ENCODE peak calls at places on chromosomes 7 and 10, in four cellular contexts. Z is SJSA1; K is effector memory CD4-positive, alpha-beta T cell; C is stomach. D is an unnamed sample. For H3K9me3, the result is how much of the 10 kb centered on the place peaks cover.

GRCh38 chr7:28136885-28137284 is 43.7 kb downstream of the JAZF1 start:
- DNase-seq in K (no peak), Z (no peak), C (no peak), D (no peak)

GRCh38 chr10:100327007-100327700 is 2.9 kb downstream of the PKD2L1 start:
- DNase-seq in K (no peak), C (peak), Z (no peak), D (no peak)

GRCh38 chr10:97781541-97782331 is 9.9 kb upstream of the SFRP5 start:
- DNase-seq in Z (no peak), K (no peak), C (no peak), D (no peak)

GRCh38 chr7:82729172-82730030 is 285.8 kb upstream of the CACNA2D1 start:
- DNase-seq in Z (peak), K (no peak), C (no peak), D (no peak)

GRCh38 chr10:114328876-114329275 is 75.4 kb downstream of the AFAP1L2 start:
- DNase-seq in K (no peak), Z (no peak), C (peak), D (no peak)

GRCh38 chr10:11015371-11015934 is 2.2 kb upstream of the CELF2 start:
- DNase-seq in K (no peak), C (no peak), Z (no peak), D (no peak)

GRCh38 chr10:34092891-34093290 is 722.2 kb downstream of the PARD3 start:
- DNase-seq in Z (no peak), K (no peak), C (no peak), D (no peak)

GRCh38 chr10:73253226-73253557 is 748 bp upstream of the MRPS16 start:
- DNase-seq in Z (no peak), K (no peak), C (no peak), D (no peak)

GRCh38 chr7:75638607-75639070 is 100.1 kb downstream of the HIP1 start:
- DNase-seq in Z (peak), K (no peak), C (peak), D (no peak)

DNA sequence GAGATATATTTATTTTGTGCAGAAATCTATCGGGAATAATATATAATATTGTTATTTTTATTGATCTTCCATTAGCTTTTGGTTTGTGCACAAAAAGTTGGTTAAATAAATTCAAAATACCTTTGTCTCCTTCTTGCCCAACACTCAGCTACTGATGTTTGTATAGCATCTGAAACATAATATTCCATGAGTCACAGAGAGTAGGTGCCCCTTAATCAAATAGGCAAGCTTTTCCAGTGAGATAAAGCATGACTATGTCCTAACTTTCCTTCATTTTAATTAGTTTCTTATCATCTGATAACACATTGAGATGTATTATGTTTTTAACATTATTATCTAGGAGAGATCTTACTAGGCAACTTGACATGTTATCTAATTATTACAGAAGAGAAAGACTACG is 432.2 kb downstream of the KIF20B start:
- DNase-seq in K (no peak), Z (no peak), C (no peak), D (no peak)
- H3K9me3 ChIP-seq in K (under half), Z (under half), C (under half), D (under half)

GRCh38 chr7:157963526-157963925 is 624.1 kb downstream of the PTPRN2 start:
- DNase-seq in K (no peak), C (no peak), Z (no peak), D (no peak)

GRCh38 chr7:157969995-157970394 is 617.6 kb downstream of the PTPRN2 start:
- DNase-seq in K (no peak), C (no peak), Z (no peak), D (no peak)

GRCh38 chr7:157964016-157964415 is 623.6 kb downstream of the PTPRN2 start:
- DNase-seq in C (no peak), Z (no peak), K (no peak), D (no peak)

GRCh38 chr7:157964521-157964920 is 623.1 kb downstream of the PTPRN2 start:
- DNase-seq in K (no peak), Z (no peak), C (no peak), D (no peak)

DNA sequence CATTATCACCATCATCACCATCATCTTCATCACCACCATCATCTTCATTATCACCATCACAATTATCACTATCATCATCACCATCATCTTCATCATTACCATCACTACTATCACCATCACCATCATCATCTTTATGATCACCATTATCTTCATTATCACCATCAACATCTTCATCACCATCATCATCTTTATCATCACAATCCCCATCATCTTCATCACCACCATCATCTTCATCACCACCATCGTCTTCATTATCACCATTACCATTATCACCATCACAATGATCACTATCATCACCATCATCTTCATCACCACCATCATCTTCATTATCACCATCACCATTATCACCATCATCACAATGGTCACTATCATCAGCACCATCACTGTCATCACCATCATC is 621.1 kb downstream of the PTPRN2 start:
- DNase-seq in C (no peak), K (no peak), Z (no peak), D (no peak)
- H3K9me3 ChIP-seq in C (under half), K (under half), Z (under half), D (under half)

DNA sequence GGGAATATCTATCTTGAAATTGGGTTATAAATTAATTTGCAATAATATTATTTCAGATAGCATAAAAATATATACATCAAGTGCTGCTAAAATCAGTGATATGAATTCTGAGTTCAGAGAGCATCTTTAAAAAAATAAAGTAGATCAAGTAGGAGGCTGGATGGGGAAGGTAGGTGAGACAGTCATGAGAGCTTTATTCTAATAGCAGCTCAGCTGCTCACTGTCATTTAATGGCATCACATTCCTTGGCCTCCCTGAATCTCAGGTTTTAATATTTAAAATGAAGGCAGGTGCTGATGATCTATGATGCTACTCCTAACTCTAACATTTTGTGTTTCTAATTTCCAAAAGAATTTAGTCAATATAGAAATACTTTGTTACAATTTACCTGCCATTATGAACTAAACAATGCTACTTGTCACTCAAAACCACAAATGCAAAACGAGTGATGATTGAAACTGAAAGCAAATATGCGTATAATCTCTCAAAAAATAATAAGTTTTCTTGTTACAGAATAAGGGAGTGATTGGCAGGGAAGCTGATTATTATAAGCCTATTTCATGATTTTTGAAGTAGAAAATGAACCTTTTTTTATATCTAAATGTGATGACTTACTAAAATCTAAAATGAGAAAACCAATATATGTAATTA is 147.6 kb upstream of the CSTF2T start:
- DNase-seq in K (no peak), Z (no peak), C (no peak), D (no peak)
- H3K9me3 ChIP-seq in K (under half), Z (under half), C (under half), D (under half)

DNA sequence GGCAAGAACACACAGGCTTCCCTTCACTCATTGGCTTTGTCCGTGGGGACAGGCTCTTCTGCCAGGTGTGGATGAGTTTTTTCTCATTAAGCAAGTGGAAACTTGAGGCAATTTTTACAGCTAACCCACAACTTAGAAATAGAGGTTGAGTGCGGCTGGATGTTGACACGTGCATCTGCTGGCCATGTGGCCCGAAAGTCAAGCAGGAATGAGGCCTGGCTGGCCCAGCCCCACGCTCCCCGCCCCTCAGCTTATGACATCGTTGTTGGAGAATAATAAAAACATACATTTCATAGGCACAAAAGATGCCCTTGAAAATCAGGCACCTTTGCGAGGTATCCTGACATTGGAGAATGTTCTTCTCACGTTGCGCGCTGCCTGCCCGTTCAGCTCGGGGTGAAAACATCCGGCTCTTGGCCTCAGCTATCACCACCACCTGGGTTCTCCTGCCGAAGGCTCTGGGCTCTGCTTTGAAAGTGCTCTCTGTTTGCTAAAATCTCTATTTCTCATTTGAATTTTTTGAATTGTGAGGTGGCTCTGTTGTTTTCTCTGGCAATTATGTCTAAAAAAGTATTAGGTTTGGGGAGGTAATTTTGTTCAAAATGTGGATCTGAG is 310.7 kb downstream of the WDR37 start:
- DNase-seq in K (no peak), Z (no peak), C (no peak), D (no peak)
- H3K9me3 ChIP-seq in K (under half), Z (under half), C (under half), D (under half)

GRCh38 chr10:75238182-75239180 is 2.7 kb upstream of the COMTD1 start:
- DNase-seq in K (no peak), Z (no peak), C (no peak), D (no peak)

GRCh38 chr10:75240329-75240728 is 4.6 kb upstream of the COMTD1 start:
- DNase-seq in C (no peak), K (no peak), Z (no peak), D (no peak)

GRCh38 chr10:75235375-75236177 is at the start of gene COMTD1:
- DNase-seq in K (peak), C (peak), Z (peak), D (peak)

GRCh38 chr10:75236178-75236825 is 545 bp upstream of the COMTD1 start:
- DNase-seq in K (no peak), C (no peak), Z (no peak), D (no peak)

DNA sequence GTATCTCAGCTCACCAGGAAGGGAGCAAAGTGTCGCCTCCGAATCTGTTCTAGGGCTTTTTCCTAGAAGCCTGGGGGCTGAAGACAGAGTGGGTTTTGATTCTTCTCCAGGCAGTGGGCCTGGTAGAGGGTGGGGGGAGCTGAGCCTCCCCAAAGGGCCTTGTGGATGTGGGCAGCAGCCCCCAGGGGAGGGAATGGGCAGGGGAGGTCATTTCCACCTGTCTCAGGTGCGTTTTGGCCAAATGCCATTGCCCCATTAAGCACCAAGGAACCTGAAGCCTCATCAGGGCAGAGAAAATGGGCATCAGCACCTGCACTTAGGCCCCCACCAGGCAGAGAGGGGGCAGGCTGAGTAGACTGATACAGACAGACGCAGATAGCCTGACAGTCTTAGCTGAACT is 3.6 kb upstream of the COMTD1 start:
- DNase-seq in Z (no peak), C (no peak), K (no peak), D (no peak)
- H3K9me3 ChIP-seq in Z (under half), C (under half), K (under half), D (under half)

DNA sequence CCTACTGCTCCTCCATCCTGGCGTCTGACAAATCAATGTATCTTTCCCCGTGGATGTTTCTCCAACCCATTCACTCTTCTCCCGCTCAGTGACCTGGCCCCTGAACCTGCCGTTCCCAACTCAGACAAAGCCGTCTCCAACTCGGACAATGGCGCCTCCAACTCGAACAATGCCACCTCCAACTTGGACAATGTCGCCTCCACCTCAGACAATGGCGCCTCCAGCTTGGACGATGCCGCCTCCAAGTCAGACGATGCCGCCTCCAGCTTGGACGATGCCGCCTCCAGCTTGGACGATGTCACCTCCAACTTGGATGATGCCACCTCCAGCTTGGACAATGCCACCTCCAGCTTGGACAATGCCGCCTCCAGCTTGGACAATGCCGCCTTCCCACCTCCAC is 608.6 kb downstream of the DNAJB6 start:
- DNase-seq in K (no peak), C (no peak), Z (no peak), D (no peak)
- H3K9me3 ChIP-seq in K (under half), C (under half), Z (under half), D (under half)

GRCh38 chr10:133458710-133459453 is 5.1 kb downstream of the SCART1 start:
- DNase-seq in Z (no peak), K (no peak), C (peak), D (no peak)
- H3K9me3 ChIP-seq in Z (under half), K (under half), C (under half), D (under half)

GRCh38 chr10:130368761-130369560 is 232.8 kb downstream of the GLRX3 start:
- DNase-seq in Z (no peak), C (no peak), K (no peak), D (no peak)
- H3K9me3 ChIP-seq in Z (under half), C (under half), K (under half), D (under half)

GRCh38 chr7:27100601-27101187 is 1.8 kb downstream of the HOXA2 start:
- DNase-seq in C (no peak), Z (no peak), K (no peak), D (no peak)
- H3K9me3 ChIP-seq in C (under half), Z (under half), K (under half), D (under half)

DNA sequence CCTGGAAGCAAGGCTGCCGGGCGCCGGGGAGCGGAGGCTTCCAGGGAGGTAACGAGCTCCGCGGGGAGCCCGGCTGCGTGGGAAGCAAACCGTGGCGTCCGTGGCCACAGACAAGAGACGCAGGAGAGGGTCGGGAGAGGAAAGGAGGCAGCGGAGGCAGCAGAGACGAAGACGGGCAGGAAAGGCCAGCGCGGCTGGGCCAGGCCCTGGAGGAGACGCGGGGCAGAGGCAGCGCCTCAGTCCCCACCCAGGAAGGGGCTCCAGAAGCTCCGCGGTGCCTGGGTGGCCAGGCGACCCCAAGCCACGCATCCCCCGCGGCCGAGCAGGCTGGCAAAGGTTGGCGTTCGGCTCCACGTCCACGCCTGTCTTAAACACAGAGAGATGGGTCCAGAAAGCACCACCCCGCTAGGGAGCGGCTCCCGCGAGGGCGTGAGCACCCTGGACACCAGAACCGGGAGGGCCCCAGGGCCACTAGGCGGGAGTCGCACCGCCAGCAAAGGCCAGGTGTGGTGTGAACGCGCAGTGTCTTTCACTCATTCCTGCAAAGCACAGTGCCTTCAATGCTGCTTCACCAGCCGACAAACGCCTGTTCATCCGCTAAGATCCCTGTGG is 97.3 kb downstream of the PTPRN2 start:
- DNase-seq in C (no peak), K (no peak), Z (no peak), D (no peak)
- H3K9me3 ChIP-seq in C (under half), K (under half), Z (under half), D (under half)

D was measured in T-helper 17 cell.